ENCODE peak calls at places on chromosome 12, in five cellular contexts. I, M, F, O and N are unnamed samples.

GRCh38 chr12:90407841-90408240 is 547.1 kb downstream of the CCER1 start:
- DNase-seq in O (no peak), M (no peak), F (no peak), I (no peak), N (no peak)

GRCh38 chr12:120231316-120232011 is 30.6 kb upstream of the RPLP0 start:
- DNase-seq in I (peak), F (no peak), O (peak), M (no peak), N (no peak)

GRCh38 chr12:46269429-46270241 is 792 bp upstream of the SLC38A1 start:
- DNase-seq in F (no peak), M (peak), I (peak), O (no peak), N (no peak)

GRCh38 chr12:124625867-124626675 is 58.7 kb upstream of the NCOR2 start:
- DNase-seq in O (peak), I (no peak), M (no peak), F (no peak), N (no peak)

GRCh38 chr12:74393265-74393664 is 144.4 kb upstream of the ATXN7L3B start:
- DNase-seq in M (no peak), O (peak), F (no peak), I (no peak), N (no peak)

GRCh38 chr12:28814246-28814645 is 334.8 kb upstream of the FAR2 start:
- DNase-seq in O (no peak), M (no peak), F (no peak), I (no peak), N (no peak)

GRCh38 chr12:88925370-88925915 is 345.2 kb upstream of the KITLG start:
- DNase-seq in M (no peak), I (no peak), O (no peak), F (no peak), N (no peak)

GRCh38 chr12:6249580-6249979 is 49.4 kb downstream of the CD9 start:
- DNase-seq in F (no peak), O (no peak), I (no peak), M (no peak), N (no peak)

GRCh38 chr12:47855502-47855901 is 35.8 kb upstream of the HDAC7 start:
- DNase-seq in M (no peak), I (no peak), O (no peak), F (no peak), N (no peak)

GRCh38 chr12:67068773-67069450 is 200.2 kb upstream of the CAND1 start:
- DNase-seq in M (peak), F (peak), O (peak), I (peak), N (peak)

GRCh38 chr12:115574831-115575230 is 702.7 kb downstream of the MED13L start:
- DNase-seq in M (peak), F (peak), O (no peak), I (no peak), N (peak)

GRCh38 chr12:10409387-10409786 is at the start of gene KLRC4:
- DNase-seq in O (no peak), M (no peak), I (no peak), F (no peak), N (peak)

GRCh38 chr12:121167951-121168350 is 35.3 kb downstream of the P2RX7 start:
- DNase-seq in F (no peak), M (no peak), I (no peak), O (no peak), N (no peak)

GRCh38 chr12:127363392-127363791 is 903.6 kb upstream of the TMEM132C start:
- DNase-seq in M (no peak), I (no peak), O (peak), F (no peak), N (no peak)

GRCh38 chr12:69738351-69739286 is at the start of gene RAB3IP:
- DNase-seq in F (peak), I (peak), M (peak), O (peak), N (peak)

GRCh38 chr12:32148372-32148771 is 41.7 kb downstream of the BICD1 start:
- DNase-seq in M (no peak), I (no peak), F (no peak), O (peak), N (no peak)